ENCODE peak calls at places on chromosome 13, in seven cellular contexts. P is fibroblast of lung; F is CD8-positive, alpha-beta T cell; S is mammary epithelial cell; H is CD8-positive, alpha-beta memory T cell; C is left ventricle myocardium inferior; U is pancreas. M is an unnamed sample. For H3K27me3, the result is how much of the 10 kb centered on the place peaks cover.

GRCh38 chr13:108220042-108220441 is 1.9 kb downstream of the ABHD13 start:
- DNase-seq in P (no peak), F (no peak), S (peak), H (no peak), C (no peak), U (no peak), M (no peak)

GRCh38 chr13:109976206-109976997 is 190.0 kb upstream of the IRS2 start:
- DNase-seq in P (no peak), F (no peak), S (no peak), H (no peak), C (no peak), U (no peak), M (no peak)

GRCh38 chr13:110782185-110782584 is 68.7 kb downstream of the ING1 start:
- DNase-seq in P (no peak), F (no peak), S (no peak), H (no peak), C (no peak), U (no peak), M (no peak)

GRCh38 chr13:62119739-62120700 is 704.4 kb upstream of the PCDH20 start:
- DNase-seq in P (peak), F (no peak), S (no peak), H (no peak), C (no peak), U (no peak), M (no peak)

GRCh38 chr13:43377149-43377548 is 353.8 kb downstream of the DNAJC15 start:
- DNase-seq in P (peak), F (no peak), S (no peak), H (no peak), C (peak), U (no peak), M (no peak)

GRCh38 chr13:44653261-44653660 is 77.1 kb upstream of the TSC22D1 start:
- DNase-seq in P (peak), F (no peak), S (peak), H (no peak), C (no peak), U (no peak), M (no peak)

GRCh38 chr13:114022876-114023275 is 49.0 kb upstream of the C13orf46 start:
- DNase-seq in P (no peak), F (no peak), S (no peak), H (no peak), C (no peak), U (peak), M (no peak)

GRCh38 chr13:28347456-28348371 is 147.2 kb downstream of the FLT1 start:
- DNase-seq in P (peak), F (no peak), S (no peak), H (no peak), C (no peak), U (no peak), M (no peak)

GRCh38 chr13:79681069-79681468 is 200.1 kb downstream of the NDFIP2 start:
- DNase-seq in P (no peak), F (no peak), S (peak), H (no peak), C (no peak), U (no peak), M (no peak)

GRCh38 chr13:20828540-20829364 is 55.0 kb upstream of the EEF1AKMT1 start:
- DNase-seq in P (peak), F (peak), S (peak), H (peak), C (no peak), U (no peak), M (no peak)

GRCh38 chr13:82803341-82803740 is 1078.9 kb downstream of the SLITRK1 start:
- DNase-seq in P (no peak), F (no peak), S (peak), H (no peak), C (no peak), U (no peak), M (no peak)

GRCh38 chr13:106640515-106640914 is 72.6 kb upstream of the ARGLU1 start:
- DNase-seq in P (no peak), F (no peak), S (no peak), H (no peak), C (no peak), U (no peak), M (no peak)

GRCh38 chr13:103876571-103876970 is 810.4 kb upstream of the SLC10A2 start:
- DNase-seq in P (peak), F (no peak), S (no peak), H (no peak), C (no peak), U (no peak), M (no peak)

GRCh38 chr13:49828452-49828851 is 36.0 kb upstream of the KPNA3 start:
- DNase-seq in P (no peak), F (no peak), S (peak), H (no peak), C (no peak), U (no peak), M (no peak)

GRCh38 chr13:33363328-33363727 is 77.8 kb upstream of the STARD13 start:
- DNase-seq in P (no peak), F (no peak), S (no peak), H (no peak), C (no peak), U (no peak), M (no peak)

GRCh38 chr13:64723735-64724134 is 2506.4 kb downstream of the PCDH9 start:
- DNase-seq in P (peak), F (no peak), S (peak), H (no peak), C (no peak), U (no peak), M (peak)

GRCh38 chr13:74118328-74118727 is 15.9 kb downstream of the KLF12 start:
- DNase-seq in P (no peak), F (no peak), S (no peak), H (no peak), C (no peak), U (no peak), M (no peak)

GRCh38 chr13:41059466-41059865 is 1.8 kb upstream of the WBP4 start:
- DNase-seq in P (peak), F (no peak), S (peak), H (no peak), C (no peak), U (no peak), M (no peak)

GRCh38 chr13:30416471-30416870 is 5.8 kb upstream of the UBE2L5 start:
- DNase-seq in P (no peak), F (no peak), S (no peak), H (no peak), C (no peak), U (no peak), M (no peak)

GRCh38 chr13:31556376-31556775 is 182.9 kb upstream of the RXFP2 start:
- DNase-seq in P (peak), F (no peak), S (no peak), H (no peak), C (no peak), U (no peak), M (no peak)

GRCh38 chr13:28493740-28494536 is 990 bp downstream of the FLT1 start:
- DNase-seq in P (no peak), F (no peak), S (no peak), H (no peak), C (no peak), U (no peak), M (no peak)

GRCh38 chr13:99044764-99045163 is 66.9 kb upstream of the DOCK9 start:
- DNase-seq in P (no peak), F (no peak), S (no peak), H (no peak), C (no peak), U (no peak), M (no peak)

GRCh38 chr13:99046851-99047250 is 69.0 kb upstream of the DOCK9 start:
- DNase-seq in P (peak), F (no peak), S (no peak), H (no peak), C (no peak), U (no peak), M (no peak)

GRCh38 chr13:99043700-99044300 is 65.9 kb upstream of the DOCK9 start:
- DNase-seq in P (peak), F (no peak), S (no peak), H (no peak), C (no peak), U (no peak), M (no peak)

GRCh38 chr13:99042851-99043250 is 65.0 kb upstream of the DOCK9 start:
- DNase-seq in P (no peak), F (no peak), S (no peak), H (no peak), C (no peak), U (no peak), M (no peak)

GRCh38 chr13:99045396-99045795 is 67.5 kb upstream of the DOCK9 start:
- DNase-seq in P (peak), F (no peak), S (no peak), H (no peak), C (no peak), U (no peak), M (no peak)
- H3K4me3 ChIP-seq in P (no peak), F (no peak), S (no peak), H (no peak), C (no peak), U (no peak), M (no peak)

DNA sequence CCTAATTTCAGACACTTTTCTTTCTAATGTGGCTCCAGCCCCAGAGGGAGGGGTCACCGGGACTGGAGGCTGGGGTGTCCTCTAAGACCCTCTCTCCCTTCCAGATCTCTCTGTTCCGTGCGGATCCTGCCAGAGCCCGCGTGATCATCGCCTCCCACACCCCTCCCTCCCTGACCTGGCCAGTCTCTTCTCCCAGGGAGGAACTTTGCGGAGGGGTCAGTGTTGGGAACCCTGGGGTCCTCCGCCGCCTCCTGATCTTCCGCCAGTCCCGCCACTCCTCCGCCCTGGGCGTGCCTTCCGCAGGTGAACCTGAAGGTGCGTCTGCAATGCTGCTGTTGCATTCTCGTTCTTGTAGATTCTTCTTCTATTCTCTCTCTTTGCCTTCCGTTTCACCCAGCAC is 9.1 kb downstream of the SOX21 start:
- DNase-seq in P (no peak), F (no peak), S (no peak), H (no peak), C (no peak), U (no peak), M (no peak)
- H3K27me3 ChIP-seq in P (half or more), F (under half), S (half or more), H (half or more), C (half or more), U (under half), M (half or more)

GRCh38 chr13:35957996-35958395 is 173.2 kb downstream of the DCLK1 start:
- DNase-seq in P (no peak), F (no peak), S (no peak), H (no peak), C (no peak), U (no peak), M (no peak)

GRCh38 chr13:35957174-35957867 is 173.9 kb downstream of the DCLK1 start:
- DNase-seq in P (peak), F (no peak), S (peak), H (no peak), C (no peak), U (no peak), M (no peak)

GRCh38 chr13:35956074-35956473 is 175.1 kb downstream of the DCLK1 start:
- DNase-seq in P (no peak), F (no peak), S (no peak), H (no peak), C (no peak), U (no peak), M (no peak)

GRCh38 chr13:35954207-35954560 is 177.0 kb downstream of the DCLK1 start:
- DNase-seq in P (no peak), F (no peak), S (no peak), H (no peak), C (no peak), U (no peak), M (no peak)

DNA sequence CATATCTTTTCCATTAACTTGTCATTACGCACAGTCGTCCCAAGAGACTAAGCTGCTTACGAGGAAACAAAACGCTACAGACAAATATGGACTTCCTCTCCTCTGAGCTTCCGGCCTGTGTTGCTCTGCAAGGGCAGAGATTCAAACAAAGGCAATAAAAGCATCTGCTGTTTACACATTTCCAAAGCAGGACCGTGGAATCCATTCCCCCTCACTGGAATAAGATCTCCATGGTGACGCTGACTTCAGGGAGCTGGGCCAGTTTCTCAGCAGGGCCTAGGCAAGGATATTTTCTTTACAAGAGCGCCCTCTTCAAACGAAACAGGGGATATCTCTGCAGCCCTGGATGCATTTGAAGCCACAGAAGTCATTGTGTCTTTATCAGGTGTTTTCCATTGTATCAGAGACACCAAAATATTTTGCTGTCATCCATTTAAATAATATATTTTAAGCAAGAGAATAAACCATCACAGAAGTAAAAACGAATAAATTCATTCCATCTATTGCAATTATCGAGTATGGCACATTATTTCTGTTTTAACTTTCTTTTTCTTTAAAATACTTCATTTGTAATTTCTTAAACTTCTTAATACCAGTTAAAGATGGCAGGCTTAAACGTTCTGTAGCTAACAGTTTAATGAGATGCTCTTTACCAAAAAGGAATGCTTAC is 177.5 kb downstream of the DCLK1 start:
- DNase-seq in P (peak), F (no peak), S (peak), H (no peak), C (peak), U (no peak), M (peak)
- H3K4me3 ChIP-seq in P (no peak), F (no peak), S (no peak), H (no peak), C (peak), U (no peak), M (peak)

DNA sequence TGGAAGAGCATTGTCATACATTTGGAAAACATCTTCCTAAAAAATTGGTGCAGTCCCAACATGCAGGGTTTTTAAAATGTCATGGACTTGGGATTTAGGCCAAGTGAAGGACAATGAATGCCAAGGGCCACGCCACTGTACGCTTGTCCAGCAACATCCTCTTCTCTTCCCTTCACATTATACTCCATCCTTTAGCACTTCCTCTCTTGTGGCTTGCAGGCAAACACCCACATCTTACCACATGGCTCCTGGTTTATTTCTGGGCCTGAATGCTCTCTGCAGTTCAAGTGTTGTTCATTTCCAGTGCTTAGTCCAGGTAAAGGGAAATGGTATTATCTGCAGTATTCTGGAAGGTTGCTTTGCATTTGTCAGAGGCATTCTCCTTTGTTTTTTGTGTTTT is 45.0 kb downstream of the CBY2 start:
- DNase-seq in P (no peak), F (no peak), S (no peak), H (no peak), C (no peak), U (no peak), M (no peak)
- H3K27me3 ChIP-seq in P (under half), F (under half), S (under half), H (under half), C (under half), U (under half), M (under half)